ENCODE peak calls at places on chromosomes 3 and 15, in five cellular contexts. N, S, U, Q and D are unnamed samples.

GRCh38 chr3:44862221-44862637 is 517 bp downstream of the TMEM42 start:
- DNase-seq in U (no peak), S (no peak), Q (peak; percentile 13), N (no peak), D (no peak)

GRCh38 chr3:127226451-127226850 is 33.5 kb downstream of the PRR23E start:
- DNase-seq in U (no peak), N (no peak), Q (no peak), S (no peak), D (no peak)

GRCh38 chr3:102390465-102390864 is 44.4 kb upstream of the ZPLD1 start:
- DNase-seq in Q (no peak), N (no peak), U (no peak), S (no peak), D (no peak)

GRCh38 chr3:150106752-150107428 is 136.2 kb upstream of the PFN2 start:
- DNase-seq in Q (no peak), S (peak; percentile 76), U (no peak), N (no peak), D (peak; percentile 92)

GRCh38 chr3:45225465-45226205 is 452 bp downstream of the TMEM158 start:
- DNase-seq in U (peak; percentile 19), Q (no peak), N (no peak), S (peak; percentile 65), D (peak; percentile 44)

GRCh38 chr3:132265488-132265887 is 51.7 kb upstream of the ACP3 start:
- DNase-seq in N (peak; percentile 41), Q (peak; percentile 33), S (no peak), U (no peak), D (no peak)

GRCh38 chr3:172256101-172256687 is 192.1 kb downstream of the GHSR start:
- DNase-seq in Q (peak; percentile 64), S (peak; percentile 87), U (no peak), N (no peak), D (no peak)

GRCh38 chr3:12877040-12877439 is 35.7 kb upstream of the RPL32 start:
- DNase-seq in N (no peak), Q (no peak), U (no peak), S (no peak), D (no peak)

GRCh38 chr3:37200141-37200540 is 25.8 kb upstream of the LRRFIP2 start:
- DNase-seq in Q (no peak), N (no peak), S (no peak), U (no peak), D (no peak)

GRCh38 chr3:12924437-12924836 is 83.1 kb upstream of the RPL32 start:
- DNase-seq in S (no peak), U (no peak), Q (no peak), N (no peak), D (no peak)

GRCh38 chr15:73930790-73931281 is 4.6 kb downstream of the LOXL1 start:
- DNase-seq in Q (no peak), S (peak; percentile 88), N (no peak), U (no peak), D (no peak)